ENCODE peak calls at places on chromosomes 11 and 22, in four cellular contexts. N, F, J and U are unnamed samples.

GRCh38 chr11:134290646-134291045 is 14.5 kb downstream of the GLB1L3 start:
- DNase-seq in J (no peak), F (no peak), N (no peak), U (no peak)

GRCh38 chr11:32594272-32594671 is 10.6 kb downstream of the EIF3M start:
- DNase-seq in F (no peak), J (no peak), N (no peak), U (no peak)

GRCh38 chr11:111913997-111914396 is 1.5 kb downstream of the HSPB2 start:
- DNase-seq in F (peak), J (no peak), N (no peak), U (no peak)

GRCh38 chr11:117885777-117886176 is 9.3 kb upstream of the FXYD6 start:
- DNase-seq in J (no peak), N (no peak), F (peak), U (no peak)

GRCh38 chr11:72896431-72896830 is 82.2 kb downstream of the ATG16L2 start:
- DNase-seq in J (no peak), N (no peak), F (no peak), U (no peak)

GRCh38 chr11:57638811-57639320 is 10.8 kb downstream of the YPEL4 start:
- DNase-seq in J (no peak), F (no peak), N (peak), U (no peak)

GRCh38 chr11:110251837-110252236 is 44.6 kb downstream of the RDX start:
- DNase-seq in F (no peak), N (no peak), J (no peak), U (no peak)

GRCh38 chr11:8566613-8567210 is 27.3 kb downstream of the STK33 start:
- DNase-seq in F (peak), J (peak), N (peak), U (peak)

GRCh38 chr11:34149786-34150185 is 44.4 kb downstream of the NAT10 start:
- DNase-seq in F (no peak), N (peak), J (peak), U (no peak)

GRCh38 chr11:121741954-121742361 is 289.2 kb upstream of the SORL1-AS1 start:
- DNase-seq in F (no peak), J (no peak), N (peak), U (no peak)

GRCh38 chr11:36412781-36413383 is 97.2 kb downstream of the TRAF6 start:
- DNase-seq in J (no peak), F (no peak), N (no peak), U (no peak)

GRCh38 chr22:22820626-22821025 is 67.0 kb upstream of the IGLL5 start:
- DNase-seq in J (no peak), N (no peak), F (no peak), U (no peak)

GRCh38 chr11:2998073-2998850 is 6.1 kb upstream of the NAP1L4 start:
- DNase-seq in J (peak), F (no peak), N (no peak), U (no peak)

GRCh38 chr11:115895594-115895993 is 391.4 kb upstream of the CADM1 start:
- DNase-seq in N (no peak), F (no peak), J (no peak), U (no peak)

GRCh38 chr11:120040136-120040840 is 97.6 kb downstream of the TRIM29 start:
- DNase-seq in F (no peak), J (no peak), N (no peak), U (no peak)

GRCh38 chr22:41028841-41029240 is 63.6 kb upstream of the EP300 start:
- DNase-seq in J (no peak), N (no peak), F (peak), U (no peak)

GRCh38 chr11:16167706-16168487 is 188.4 kb downstream of the SOX6 start:
- DNase-seq in F (no peak), J (no peak), N (no peak), U (no peak)

GRCh38 chr11:4543561-4543960 is 1.4 kb upstream of the OR52M1 start:
- DNase-seq in F (no peak), N (no peak), J (no peak), U (no peak)

GRCh38 chr11:99020324-99021225 is at the start of gene CNTN5:
- DNase-seq in F (peak), J (peak), N (peak), U (no peak)

GRCh38 chr11:6334806-6335205 is 14.5 kb upstream of the CAVIN3 start:
- DNase-seq in J (no peak), F (no peak), N (no peak), U (no peak)

GRCh38 chr11:67548555-67549110 is 25.4 kb upstream of the CABP2 start:
- DNase-seq in J (no peak), N (no peak), F (no peak), U (no peak)

GRCh38 chr22:33210129-33210784 is 152.1 kb upstream of the SYN3 start:
- DNase-seq in J (peak), F (peak), N (peak), U (no peak)

GRCh38 chr11:58650496-58650895 is 28.0 kb downstream of the CNTF start:
- DNase-seq in N (no peak), J (no peak), F (no peak), U (no peak)

DNA sequence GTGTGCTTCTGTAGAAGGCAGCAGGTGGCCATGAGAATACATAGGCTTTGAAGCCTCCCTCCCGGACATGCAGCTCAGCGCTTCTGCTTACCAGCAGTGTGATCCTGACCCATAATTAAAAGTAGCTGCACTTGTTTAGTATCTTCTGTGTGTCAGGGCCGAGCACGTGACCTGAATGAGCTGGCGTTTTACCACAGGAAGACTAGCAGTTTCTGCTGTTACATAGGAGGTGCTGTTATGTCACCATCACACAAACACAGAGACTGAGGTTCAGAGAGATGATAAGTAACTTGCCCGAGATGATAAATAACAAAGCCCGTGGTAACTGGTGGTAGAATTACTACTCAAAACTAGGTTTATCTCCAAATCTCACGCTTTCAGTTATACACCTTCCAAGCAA is 329.5 kb downstream of the OPCML start:
- DNase-seq in N (no peak), F (no peak), J (no peak), U (no peak)
- TF ChIP-seq NFIC in N (no peak), F (no peak), J (no peak), U (no peak)

GRCh38 chr11:123020968-123021367 is 39.3 kb upstream of the BSX start:
- DNase-seq in N (peak), J (peak), F (peak), U (no peak)
- TF ChIP-seq NFIC in N (no peak), J (no peak), F (no peak), U (no peak)

GRCh38 chr11:13963169-13963948 is 836 bp downstream of the SPON1 start:
- DNase-seq in N (peak), F (no peak), J (peak), U (no peak)
- TF ChIP-seq NFIC in N (no peak), F (no peak), J (no peak), U (no peak)

DNA sequence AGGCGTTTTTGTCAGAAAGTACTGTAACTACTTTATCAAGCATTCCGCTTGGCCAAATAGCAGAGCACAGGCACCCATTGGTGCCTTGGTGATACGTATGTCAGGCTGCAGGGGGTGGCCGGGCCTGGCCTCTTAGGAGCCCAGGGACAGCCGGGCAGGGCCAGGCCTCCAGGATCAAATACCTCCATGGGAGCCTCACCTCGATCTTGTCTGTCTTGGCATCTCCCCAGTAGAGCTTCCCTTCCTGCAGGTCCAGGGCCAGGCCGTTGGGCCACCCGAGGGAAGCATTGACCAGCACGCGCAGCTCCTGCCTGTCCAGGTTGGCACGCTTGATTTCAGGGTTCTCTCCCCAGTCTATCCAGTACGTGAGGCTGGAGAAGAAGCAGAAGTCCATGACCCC is 137.6 kb downstream of the CRYBB2 start:
- DNase-seq in J (no peak), F (no peak), N (no peak), U (no peak)
- TF ChIP-seq NFIC in J (no peak), F (no peak), N (no peak), U (no peak)